ENCODE peak calls at places on chromosome X, in six cellular contexts. R is PC-3, M is fibroblast of lung, A is endodermal cell, X is colonic mucosa, K is testis. Y is an unnamed sample.

GRCh38 chrX:22650691-22651090 is 349.1 kb upstream of the DDX53 start:
- DNase-seq in R (no peak), M (no peak), A (no peak), X (no peak), K (peak), Y (no peak)

GRCh38 chrX:135389717-135390116 is 32.0 kb upstream of the SMIM10L2A start:
- DNase-seq in R (peak), M (no peak), A (no peak), X (no peak), K (no peak), Y (peak)

GRCh38 chrX:13902406-13902805 is 85.5 kb upstream of the GPM6B start:
- DNase-seq in R (no peak), M (no peak), A (no peak), X (no peak), K (no peak), Y (no peak)

GRCh38 chrX:68045008-68045577 is 388.2 kb downstream of the OPHN1 start:
- DNase-seq in R (no peak), M (no peak), A (no peak), X (no peak), K (no peak), Y (no peak)

GRCh38 chrX:64186974-64187761 is 18.3 kb downstream of the AMER1 start:
- DNase-seq in R (no peak), M (no peak), A (no peak), X (no peak), K (no peak), Y (no peak)

GRCh38 chrX:17494231-17494630 is 119.2 kb downstream of the NHS start:
- DNase-seq in R (peak), M (no peak), A (no peak), X (no peak), K (no peak), Y (no peak)

GRCh38 chrX:84501798-84502628 is at the start of gene HDX:
- DNase-seq in R (peak), M (peak), A (peak), X (peak), K (peak), Y (peak)

GRCh38 chrX:40068048-40068447 is 29.7 kb downstream of the BCOR start:
- DNase-seq in R (peak), M (peak), A (no peak), X (no peak), K (no peak), Y (no peak)

GRCh38 chrX:40189621-40190020 is 91.9 kb upstream of the BCOR start:
- DNase-seq in R (no peak), M (no peak), A (no peak), X (no peak), K (no peak), Y (no peak)

GRCh38 chrX:109890910-109891502 is 111.9 kb upstream of the TMEM164 start:
- DNase-seq in R (peak), M (peak), A (peak), X (peak), K (peak), Y (peak)

GRCh38 chrX:103629295-103630170 is 758 bp downstream of the TCEAL1 start:
- DNase-seq in R (peak), M (peak), A (peak), X (peak), K (peak), Y (peak)

GRCh38 chrX:16589826-16590225 is 60.1 kb upstream of the S100G start:
- DNase-seq in R (no peak), M (no peak), A (no peak), X (no peak), K (no peak), Y (peak)

GRCh38 chrX:47515941-47516649 is 33.1 kb upstream of the ZNF41 start:
- DNase-seq in R (peak), M (peak), A (no peak), X (no peak), K (no peak), Y (no peak)

GRCh38 chrX:119570351-119570835 is 4.0 kb upstream of the UBE2A start:
- DNase-seq in R (no peak), M (no peak), A (no peak), X (no peak), K (no peak), Y (no peak)

GRCh38 chrX:136711147-136711546 is 63.2 kb downstream of the CD40LG start:
- DNase-seq in R (peak), M (peak), A (peak), X (peak), K (peak), Y (peak)

GRCh38 chrX:1453390-1453783 is 678 bp upstream of the ASMTL start:
- DNase-seq in R (no peak), M (no peak), A (no peak), X (no peak), K (no peak), Y (no peak)

GRCh38 chrX:40174594-40175415 is 77.0 kb upstream of the BCOR start:
- DNase-seq in R (peak), M (peak), A (peak), X (peak), K (peak), Y (peak)

GRCh38 chrX:386239-386767 is 404 bp downstream of the PPP2R3B start:
- DNase-seq in R (no peak), M (no peak), A (peak), X (peak), K (no peak), Y (peak)

GRCh38 chrX:38717871-38718270 is 83.4 kb upstream of the MID1IP1 start:
- DNase-seq in R (peak), M (peak), A (peak), X (no peak), K (peak), Y (peak)

GRCh38 chrX:19912-20571 is 261.1 kb upstream of the PLCXD1 start:
- DNase-seq in R (peak), M (no peak), A (peak), X (no peak), K (no peak), Y (peak)

GRCh38 chrX:52341493-52341892 is 27.3 kb upstream of the XAGE2 start:
- DNase-seq in R (peak), M (no peak), A (no peak), X (no peak), K (no peak), Y (no peak)

GRCh38 chrX:102129473-102129872 is 4.0 kb downstream of the TCEAL2 start:
- DNase-seq in R (peak), M (peak), A (no peak), X (no peak), K (no peak), Y (no peak)

GRCh38 chrX:45775462-45775861 is 574.8 kb upstream of the DIPK2B start:
- DNase-seq in R (peak), M (peak), A (no peak), X (no peak), K (no peak), Y (no peak)

GRCh38 chrX:14032383-14032782 is 2.7 kb upstream of the GEMIN8 start:
- DNase-seq in R (peak), M (peak), A (peak), X (peak), K (peak), Y (peak)

GRCh38 chrX:50204364-50204899 is at the start of gene CCNB3:
- DNase-seq in R (peak), M (peak), A (peak), X (peak), K (peak), Y (peak)

GRCh38 chrX:105870465-105870864 is 48.1 kb downstream of the NRK start:
- DNase-seq in R (no peak), M (no peak), A (no peak), X (no peak), K (no peak), Y (no peak)

GRCh38 chrX:120795301-120795700 is 80.4 kb downstream of the CT47B1 start:
- DNase-seq in R (no peak), M (no peak), A (no peak), X (no peak), K (no peak), Y (no peak)

GRCh38 chrX:22800806-22801205 is 199.0 kb upstream of the DDX53 start:
- DNase-seq in R (peak), M (no peak), A (no peak), X (no peak), K (no peak), Y (no peak)

GRCh38 chrX:121823406-121823805 is 776.0 kb downstream of the GLUD2 start:
- DNase-seq in R (no peak), M (no peak), A (no peak), X (no peak), K (no peak), Y (no peak)

GRCh38 chrX:130826249-130826648 is 76.8 kb downstream of the ENOX2 start:
- DNase-seq in R (no peak), M (no peak), A (no peak), X (no peak), K (no peak), Y (no peak)

GRCh38 chrX:136447308-136447707 is 40.4 kb upstream of the BRS3 start:
- DNase-seq in R (peak), M (no peak), A (no peak), X (no peak), K (no peak), Y (no peak)

DNA sequence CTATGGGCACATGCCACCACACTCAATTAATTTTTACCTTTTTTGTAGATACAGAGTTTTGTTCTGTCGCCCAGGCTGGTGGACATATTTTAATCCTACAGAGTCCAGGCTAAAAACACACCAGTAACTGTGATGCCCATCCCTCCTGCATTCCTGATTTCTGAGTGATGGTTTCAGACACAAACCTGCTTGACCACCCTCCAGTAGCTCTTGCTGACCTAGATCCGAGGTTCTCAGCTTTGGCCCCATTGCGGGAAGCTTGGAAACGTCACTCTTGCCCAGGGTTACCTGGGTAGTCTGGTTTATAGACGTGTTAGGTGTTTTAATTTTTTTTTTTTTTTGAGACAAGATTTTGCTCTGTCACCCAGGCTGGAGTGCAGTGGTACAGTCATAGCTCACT is 7.5 kb downstream of the CD99 start:
- DNase-seq in R (peak), M (no peak), A (no peak), X (no peak), K (no peak), Y (no peak)
- H3K27ac ChIP-seq in R (peak), M (no peak), A (no peak), X (no peak), K (no peak), Y (peak)

DNA sequence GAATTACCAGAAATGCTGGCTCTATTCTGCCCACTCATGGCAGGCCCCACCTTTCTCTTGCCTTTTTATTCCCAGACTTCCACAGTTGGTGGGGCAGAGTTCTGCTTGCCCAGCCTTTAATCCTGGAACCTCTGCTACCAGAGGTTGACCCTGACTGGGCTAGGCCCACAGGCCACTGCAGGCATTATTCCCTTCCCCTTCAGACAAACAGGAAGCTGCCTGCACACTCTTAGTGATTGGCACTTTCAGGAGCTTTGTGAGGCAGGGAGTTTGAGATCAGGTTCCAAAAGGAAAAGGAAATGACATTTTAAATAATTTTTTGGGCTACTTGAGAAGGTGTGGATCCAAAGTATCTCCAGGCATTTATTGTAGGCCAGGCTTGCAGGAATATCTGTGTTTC is 18.8 kb downstream of the MSN start:
- DNase-seq in R (no peak), M (no peak), A (no peak), X (no peak), K (no peak), Y (no peak)
- H3K4me3 ChIP-seq in R (no peak), M (no peak), A (no peak), X (no peak), K (no peak), Y (no peak)

DNA sequence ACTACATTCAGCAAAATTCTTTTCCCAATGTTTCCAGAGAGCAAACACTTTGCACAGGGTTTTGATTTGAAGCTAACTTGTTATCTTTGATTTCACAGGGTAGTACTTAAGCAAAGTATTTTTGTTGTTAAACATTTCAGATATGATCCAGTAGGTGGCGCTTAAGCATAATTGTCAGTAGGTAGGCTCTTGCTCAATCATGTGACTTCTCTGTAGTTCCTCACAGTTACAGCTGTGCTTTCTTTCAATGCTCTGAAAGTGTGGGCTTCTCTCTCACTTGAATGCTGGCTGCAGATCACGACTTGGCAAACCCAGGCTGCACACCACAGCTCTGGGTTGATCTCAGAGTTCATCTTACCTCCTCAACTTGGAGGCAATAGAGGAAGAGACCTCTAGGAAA is 1016.5 kb downstream of the SH3BGRL start:
- DNase-seq in R (peak), M (peak), A (peak), X (no peak), K (no peak), Y (peak)
- TF ChIP-seq CTCF in R (peak), M (no peak), A (peak), X (peak), K (peak), Y (peak)

GRCh38 chrX:153703036-153703370 is 15.3 kb downstream of the SLC6A8 start:
- DNase-seq in R (peak), M (peak), A (no peak), X (peak), K (no peak), Y (no peak)
- H3K27ac ChIP-seq in R (no peak), M (no peak), A (no peak), X (peak), K (no peak), Y (no peak)

GRCh38 chrX:123881330-123881729 is 21.5 kb downstream of the XIAP start:
- DNase-seq in R (peak), M (no peak), A (no peak), X (no peak), K (no peak), Y (no peak)

GRCh38 chrX:123873956-123874355 is 14.1 kb downstream of the XIAP start:
- DNase-seq in R (peak), M (no peak), A (no peak), X (no peak), K (no peak), Y (no peak)

GRCh38 chrX:123876177-123876576 is 16.3 kb downstream of the XIAP start:
- DNase-seq in R (no peak), M (no peak), A (no peak), X (no peak), K (no peak), Y (no peak)

GRCh38 chrX:123876844-123877243 is 17.0 kb downstream of the XIAP start:
- DNase-seq in R (no peak), M (no peak), A (no peak), X (no peak), K (no peak), Y (no peak)

GRCh38 chrX:123878177-123878576 is 18.3 kb downstream of the XIAP start:
- DNase-seq in R (no peak), M (peak), A (no peak), X (no peak), K (no peak), Y (no peak)
- H3K4me3 ChIP-seq in R (no peak), M (no peak), A (no peak), X (no peak), K (no peak), Y (no peak)

DNA sequence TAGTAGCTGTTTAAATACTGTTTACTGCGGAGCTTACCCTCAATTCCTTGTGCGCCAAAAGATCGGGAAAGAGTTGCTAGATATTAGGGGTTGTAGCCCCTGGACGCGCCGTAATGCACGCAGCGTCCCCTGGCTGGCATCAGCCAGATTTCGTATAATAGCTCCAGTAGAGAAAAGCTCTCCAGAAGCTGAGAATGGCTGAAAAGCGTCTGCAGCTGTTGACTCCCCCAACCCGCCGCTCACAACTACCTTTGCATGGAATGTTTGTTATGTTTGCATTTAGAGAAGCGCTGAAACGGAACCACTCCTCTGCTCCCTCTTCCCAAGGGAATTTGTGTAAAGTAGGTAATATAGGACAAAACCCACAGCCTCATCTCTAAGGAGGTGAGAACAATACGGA is 3.7 kb downstream of the DOCK11 start:
- DNase-seq in R (no peak), M (no peak), A (peak), X (no peak), K (no peak), Y (peak)
- TF ChIP-seq CTCF in R (no peak), M (no peak), A (no peak), X (no peak), K (no peak), Y (no peak)